ENCODE peak calls at places on chromosomes 1 and 21, in five cellular contexts. M is GM13977, P is sigmoid colon, Z is mesothelial cell of epicardium, A is AG04449. Q is an unnamed sample.

GRCh38 chr1:241837901-241838300 is 10.1 kb upstream of the EXO1 start:
- DNase-seq in Z (no peak), P (no peak), A (peak; percentile 83), M (no peak), Q (no peak)

GRCh38 chr1:3219725-3220467 is 150.9 kb downstream of the PRDM16 start:
- DNase-seq in P (no peak), M (no peak), Z (no peak), A (no peak), Q (no peak)

GRCh38 chr21:25188639-25189038 is 418.6 kb downstream of the MRPL39 start:
- DNase-seq in Z (no peak), P (no peak), M (peak; percentile 25), A (no peak), Q (no peak)

GRCh38 chr21:42562258-42562657 is 48.6 kb downstream of the SLC37A1 start:
- DNase-seq in P (no peak), Z (no peak), M (no peak), A (no peak), Q (no peak)

GRCh38 chr1:160777486-160778089 is 18.4 kb upstream of the LY9 start:
- DNase-seq in A (no peak), P (no peak), Z (no peak), M (peak; percentile 39), Q (peak; percentile 4)

GRCh38 chr1:197304626-197305200 is 36.7 kb downstream of the CRB1 start:
- DNase-seq in M (no peak), P (no peak), Z (no peak), A (peak; percentile 26), Q (no peak)

GRCh38 chr1:14561014-14561693 is 37.3 kb upstream of the KAZN start:
- DNase-seq in P (no peak), A (no peak), Z (no peak), M (no peak), Q (no peak)

GRCh38 chr1:150511551-150511950 is 3.6 kb downstream of the ECM1 start:
- DNase-seq in M (no peak), A (no peak), P (no peak), Z (no peak), Q (no peak)

GRCh38 chr1:169312084-169312954 is 55.3 kb downstream of the NME7 start:
- DNase-seq in A (peak; percentile 86), P (no peak), M (no peak), Z (no peak), Q (no peak)

GRCh38 chr1:155219592-155220031 is 11.1 kb downstream of the MTX1 start:
- DNase-seq in M (no peak), P (no peak), Z (no peak), A (no peak), Q (no peak)

GRCh38 chr1:149942207-149942606 is 5.5 kb upstream of the MTMR11 start:
- DNase-seq in P (no peak), M (no peak), A (no peak), Z (no peak), Q (peak; percentile 41)

GRCh38 chr1:43348809-43349593 is 9.8 kb upstream of the CDC20 start:
- DNase-seq in Z (peak; percentile 83), P (peak; percentile 91), M (no peak), A (no peak), Q (peak; percentile 82)
- TF ChIP-seq CTCF in Z (no peak), P (no peak), M (no peak), A (no peak), Q (no peak)

GRCh38 chr1:172322219-172323061 is 98.0 kb upstream of the C1orf105 start:
- DNase-seq in Z (no peak), P (peak; percentile 73), A (peak; percentile 72), M (no peak), Q (no peak)
- TF ChIP-seq CTCF in Z (no peak), P (no peak), A (no peak), M (no peak), Q (no peak)

DNA sequence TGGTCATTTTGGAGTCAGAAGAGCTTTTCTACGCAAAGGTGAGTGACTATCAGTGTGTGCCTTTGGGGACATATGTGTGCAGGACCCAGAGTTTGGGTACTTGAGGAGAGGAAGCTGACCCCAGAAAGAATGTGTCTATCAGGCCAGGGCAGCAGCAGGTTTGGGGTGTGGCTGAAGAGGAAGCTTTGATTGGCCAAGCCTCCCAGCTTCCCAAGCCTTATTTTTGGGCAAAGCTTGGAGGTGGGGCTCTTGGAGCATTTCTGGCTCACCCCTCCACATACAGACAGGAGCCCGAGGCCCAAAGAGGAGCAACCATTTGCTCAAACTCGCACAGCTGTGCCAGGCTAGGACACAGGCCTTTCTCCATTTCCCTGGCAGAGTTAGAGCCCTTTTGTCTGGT is 4.7 kb downstream of the GPR3 start:
- DNase-seq in P (no peak), A (no peak), Z (no peak), M (no peak), Q (no peak)
- TF ChIP-seq CTCF in P (no peak), A (no peak), Z (no peak), M (no peak), Q (no peak)

DNA sequence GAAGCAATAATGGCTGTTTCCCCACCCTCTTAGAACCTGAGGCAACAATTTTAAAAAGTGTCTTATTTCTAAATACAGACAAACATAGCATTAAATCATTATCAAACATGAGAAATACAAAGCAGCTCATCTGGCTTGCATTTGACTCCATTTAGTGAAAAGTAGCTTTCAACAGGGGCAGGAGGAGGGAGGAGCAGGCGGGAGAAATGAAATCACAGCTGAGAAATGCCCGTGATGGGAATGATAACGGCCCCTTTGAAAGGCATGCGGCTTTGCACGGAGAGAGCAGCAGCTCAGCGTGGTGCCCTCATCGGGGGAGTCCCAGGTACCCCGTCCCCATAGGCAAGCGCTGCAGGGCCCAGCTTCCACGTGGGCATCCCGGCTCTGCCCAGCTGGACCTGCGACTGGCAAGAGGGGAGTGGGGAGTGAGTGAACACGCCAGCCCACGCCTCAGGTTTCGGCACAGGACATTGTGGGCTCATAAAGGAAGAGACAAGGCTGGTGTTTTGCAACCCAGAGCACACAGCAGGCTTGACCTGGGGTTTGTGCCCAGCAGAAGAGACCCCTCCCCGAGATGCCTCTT is 134.6 kb downstream of the NPHP4 start:
- DNase-seq in M (no peak), P (no peak), A (no peak), Z (no peak), Q (no peak)
- TF ChIP-seq CTCF in M (no peak), P (no peak), A (no peak), Z (no peak), Q (no peak)

GRCh38 chr1:200260587-200261335 is 149.1 kb downstream of the ZNF281 start:
- DNase-seq in M (no peak), P (no peak), Z (no peak), A (no peak), Q (no peak)

GRCh38 chr1:200262326-200262965 is 147.4 kb downstream of the ZNF281 start:
- DNase-seq in P (no peak), A (no peak), M (peak; percentile 39), Z (no peak), Q (no peak)

GRCh38 chr1:200263203-200263602 is 146.6 kb downstream of the ZNF281 start:
- DNase-seq in A (no peak), P (no peak), M (no peak), Z (no peak), Q (no peak)

GRCh38 chr1:200257235-200257634 is 152.6 kb downstream of the ZNF281 start:
- DNase-seq in P (no peak), M (no peak), Z (no peak), A (no peak), Q (no peak)

GRCh38 chr1:200258447-200259375 is 151.1 kb downstream of the ZNF281 start:
- DNase-seq in P (no peak), Z (no peak), A (no peak), M (peak; percentile 36), Q (no peak)
- TF ChIP-seq CTCF in P (no peak), Z (peak; percentile 69), A (peak; percentile 40), M (peak; percentile 44), Q (peak; percentile 65)

GRCh38 chr1:216193839-216194443 is 229.3 kb downstream of the USH2A start:
- DNase-seq in M (no peak), A (no peak), P (no peak), Z (no peak), Q (no peak)
- TF ChIP-seq CTCF in M (no peak), A (peak; percentile 20), P (no peak), Z (no peak), Q (peak; percentile 37)

GRCh38 chr1:216562383-216562782 is 139.1 kb upstream of the USH2A start:
- DNase-seq in M (no peak), Z (no peak), A (no peak), P (no peak), Q (no peak)

GRCh38 chr1:216563096-216563495 is 139.8 kb upstream of the USH2A start:
- DNase-seq in P (no peak), Z (no peak), A (no peak), M (no peak), Q (no peak)

GRCh38 chr1:216566809-216567208 is 143.6 kb upstream of the USH2A start:
- DNase-seq in Z (no peak), A (peak; percentile 3), M (no peak), P (no peak), Q (no peak)
- TF ChIP-seq CTCF in Z (no peak), A (peak; percentile 43), M (peak; percentile 28), P (no peak), Q (peak; percentile 49)

DNA sequence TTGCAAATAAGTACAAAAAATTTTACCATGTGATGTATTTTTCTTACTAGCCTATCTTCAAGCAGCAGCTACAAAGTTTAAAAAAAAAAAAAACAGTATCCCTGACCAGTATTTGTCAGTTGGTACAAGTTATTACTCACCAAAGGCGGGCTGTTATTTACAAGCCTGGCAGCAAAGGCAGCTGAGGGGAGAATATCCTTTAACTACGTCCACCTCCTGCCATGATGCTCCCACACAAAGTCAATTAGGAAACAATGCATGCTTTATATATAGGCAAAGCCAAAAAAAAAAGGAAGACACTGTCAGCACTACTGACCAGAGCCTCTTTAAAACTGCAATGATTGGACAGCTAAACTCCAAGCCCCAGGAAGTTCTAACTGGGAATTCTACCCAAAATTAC is 13.7 kb downstream of the PSMA5 start:
- DNase-seq in M (no peak), A (no peak), Z (no peak), P (no peak), Q (no peak)
- TF ChIP-seq CTCF in M (no peak), A (no peak), Z (no peak), P (no peak), Q (no peak)

GRCh38 chr1:243790404-243790803 is 59.6 kb downstream of the AKT3 start:
- DNase-seq in M (no peak), Z (no peak), P (no peak), A (no peak), Q (no peak)
- TF ChIP-seq CTCF in M (no peak), Z (no peak), P (no peak), A (no peak), Q (no peak)